ENCODE peak calls at places on chromosome 18, in ten cellular contexts. One of them, this sample, is unnamed.

GRCh38 chr18:76936877-76937276 is 114.5 kb downstream of the ZNF236 start:
- DNase-seq in activated naive CD8-positive, alpha-beta T cell treated with anti-CD3 and anti-CD28 coated beads for 36 hours: no peak
- DNase-seq in stomach: no peak
- DNase-seq in PC-3: no peak
- DNase-seq in activated T-helper 9 cell treated with anti-CD3 and anti-CD28 coated beads, Interleukin-2, amount 50 U/mL, for 16 hours: no peak
- DNase-seq in HS-5: no peak
- DNase-seq in effector memory CD8-positive, alpha-beta T cell: no peak
- DNase-seq in NCI-H748 treated with DMSO at 0.1 percent for 48 hours: no peak
- DNase-seq in AG10803: no peak
- DNase-seq in endothelial cell: no peak
- DNase-seq in this sample: no peak

GRCh38 chr18:62781893-62782292 is 66.6 kb downstream of the PHLPP1 start:
- DNase-seq in NCI-H748 treated with DMSO at 0.1 percent for 48 hours: no peak
- DNase-seq in stomach: no peak
- DNase-seq in PC-3: peak; percentile 85
- DNase-seq in activated naive CD8-positive, alpha-beta T cell treated with anti-CD3 and anti-CD28 coated beads for 36 hours: no peak
- DNase-seq in effector memory CD8-positive, alpha-beta T cell: no peak
- DNase-seq in AG10803: peak; percentile 98
- DNase-seq in activated T-helper 9 cell treated with anti-CD3 and anti-CD28 coated beads, Interleukin-2, amount 50 U/mL, for 16 hours: no peak
- DNase-seq in HS-5: peak; percentile 92
- DNase-seq in endothelial cell: no peak
- DNase-seq in this sample: no peak

GRCh38 chr18:48778344-48779011 is 172.3 kb downstream of the SMAD7 start:
- DNase-seq in activated T-helper 9 cell treated with anti-CD3 and anti-CD28 coated beads, Interleukin-2, amount 50 U/mL, for 16 hours: no peak
- DNase-seq in stomach: no peak
- DNase-seq in endothelial cell: no peak
- DNase-seq in effector memory CD8-positive, alpha-beta T cell: no peak
- DNase-seq in PC-3: no peak
- DNase-seq in activated naive CD8-positive, alpha-beta T cell treated with anti-CD3 and anti-CD28 coated beads for 36 hours: no peak
- DNase-seq in HS-5: no peak
- DNase-seq in AG10803: no peak
- DNase-seq in NCI-H748 treated with DMSO at 0.1 percent for 48 hours: no peak
- DNase-seq in this sample: no peak

GRCh38 chr18:36829362-36830140 is 624 bp downstream of the KIAA1328 start:
- DNase-seq in stomach: no peak
- DNase-seq in endothelial cell: no peak
- DNase-seq in activated T-helper 9 cell treated with anti-CD3 and anti-CD28 coated beads, Interleukin-2, amount 50 U/mL, for 16 hours: no peak
- DNase-seq in activated naive CD8-positive, alpha-beta T cell treated with anti-CD3 and anti-CD28 coated beads for 36 hours: no peak
- DNase-seq in PC-3: peak; percentile 11
- DNase-seq in AG10803: peak; percentile 25
- DNase-seq in NCI-H748 treated with DMSO at 0.1 percent for 48 hours: peak; percentile 29
- DNase-seq in effector memory CD8-positive, alpha-beta T cell: no peak
- DNase-seq in HS-5: no peak
- DNase-seq in this sample: no peak

GRCh38 chr18:13245481-13246000 is 27.0 kb downstream of the LDLRAD4 start:
- DNase-seq in NCI-H748 treated with DMSO at 0.1 percent for 48 hours: no peak
- DNase-seq in AG10803: no peak
- DNase-seq in endothelial cell: no peak
- DNase-seq in activated naive CD8-positive, alpha-beta T cell treated with anti-CD3 and anti-CD28 coated beads for 36 hours: no peak
- DNase-seq in HS-5: no peak
- DNase-seq in effector memory CD8-positive, alpha-beta T cell: no peak
- DNase-seq in activated T-helper 9 cell treated with anti-CD3 and anti-CD28 coated beads, Interleukin-2, amount 50 U/mL, for 16 hours: no peak
- DNase-seq in PC-3: no peak
- DNase-seq in stomach: no peak
- DNase-seq in this sample: no peak

GRCh38 chr18:8081872-8082553 is 514.9 kb downstream of the PTPRM start:
- DNase-seq in AG10803: no peak
- DNase-seq in NCI-H748 treated with DMSO at 0.1 percent for 48 hours: peak; percentile 92
- DNase-seq in PC-3: no peak
- DNase-seq in activated T-helper 9 cell treated with anti-CD3 and anti-CD28 coated beads, Interleukin-2, amount 50 U/mL, for 16 hours: no peak
- DNase-seq in effector memory CD8-positive, alpha-beta T cell: no peak
- DNase-seq in endothelial cell: no peak
- DNase-seq in activated naive CD8-positive, alpha-beta T cell treated with anti-CD3 and anti-CD28 coated beads for 36 hours: no peak
- DNase-seq in HS-5: no peak
- DNase-seq in stomach: no peak
- DNase-seq in this sample: no peak

GRCh38 chr18:48605408-48605845 is 66.6 kb downstream of the CTIF start:
- DNase-seq in effector memory CD8-positive, alpha-beta T cell: no peak
- DNase-seq in AG10803: no peak
- DNase-seq in NCI-H748 treated with DMSO at 0.1 percent for 48 hours: no peak
- DNase-seq in activated naive CD8-positive, alpha-beta T cell treated with anti-CD3 and anti-CD28 coated beads for 36 hours: no peak
- DNase-seq in PC-3: peak; percentile 5
- DNase-seq in endothelial cell: peak; percentile 62
- DNase-seq in activated T-helper 9 cell treated with anti-CD3 and anti-CD28 coated beads, Interleukin-2, amount 50 U/mL, for 16 hours: no peak
- DNase-seq in stomach: no peak
- DNase-seq in HS-5: no peak
- DNase-seq in this sample: no peak

GRCh38 chr18:36358141-36358540 is 60.6 kb downstream of the FHOD3 start:
- DNase-seq in NCI-H748 treated with DMSO at 0.1 percent for 48 hours: no peak
- DNase-seq in PC-3: no peak
- DNase-seq in effector memory CD8-positive, alpha-beta T cell: no peak
- DNase-seq in AG10803: no peak
- DNase-seq in activated naive CD8-positive, alpha-beta T cell treated with anti-CD3 and anti-CD28 coated beads for 36 hours: no peak
- DNase-seq in activated T-helper 9 cell treated with anti-CD3 and anti-CD28 coated beads, Interleukin-2, amount 50 U/mL, for 16 hours: no peak
- DNase-seq in HS-5: no peak
- DNase-seq in endothelial cell: no peak
- DNase-seq in stomach: no peak
- DNase-seq in this sample: no peak

GRCh38 chr18:67354692-67355091 is 161.8 kb downstream of the DSEL start:
- DNase-seq in endothelial cell: no peak
- DNase-seq in activated T-helper 9 cell treated with anti-CD3 and anti-CD28 coated beads, Interleukin-2, amount 50 U/mL, for 16 hours: no peak
- DNase-seq in PC-3: no peak
- DNase-seq in effector memory CD8-positive, alpha-beta T cell: no peak
- DNase-seq in NCI-H748 treated with DMSO at 0.1 percent for 48 hours: no peak
- DNase-seq in stomach: no peak
- DNase-seq in HS-5: no peak
- DNase-seq in activated naive CD8-positive, alpha-beta T cell treated with anti-CD3 and anti-CD28 coated beads for 36 hours: no peak
- DNase-seq in AG10803: no peak
- DNase-seq in this sample: no peak

GRCh38 chr18:48385595-48385994 is 23.6 kb downstream of the ZBTB7C start:
- DNase-seq in stomach: no peak
- DNase-seq in AG10803: no peak
- DNase-seq in PC-3: no peak
- DNase-seq in effector memory CD8-positive, alpha-beta T cell: no peak
- DNase-seq in endothelial cell: no peak
- DNase-seq in activated T-helper 9 cell treated with anti-CD3 and anti-CD28 coated beads, Interleukin-2, amount 50 U/mL, for 16 hours: no peak
- DNase-seq in HS-5: no peak
- DNase-seq in NCI-H748 treated with DMSO at 0.1 percent for 48 hours: no peak
- DNase-seq in activated naive CD8-positive, alpha-beta T cell treated with anti-CD3 and anti-CD28 coated beads for 36 hours: no peak
- DNase-seq in this sample: no peak

GRCh38 chr18:74918276-74918675 is 290.7 kb downstream of the PTGR3 start:
- DNase-seq in activated T-helper 9 cell treated with anti-CD3 and anti-CD28 coated beads, Interleukin-2, amount 50 U/mL, for 16 hours: no peak
- DNase-seq in NCI-H748 treated with DMSO at 0.1 percent for 48 hours: no peak
- DNase-seq in AG10803: no peak
- DNase-seq in endothelial cell: no peak
- DNase-seq in effector memory CD8-positive, alpha-beta T cell: no peak
- DNase-seq in HS-5: no peak
- DNase-seq in stomach: no peak
- DNase-seq in PC-3: peak; percentile 60
- DNase-seq in activated naive CD8-positive, alpha-beta T cell treated with anti-CD3 and anti-CD28 coated beads for 36 hours: no peak
- DNase-seq in this sample: no peak

GRCh38 chr18:3117493-3118192 is 102.1 kb downstream of the MYOM1 start:
- DNase-seq in activated naive CD8-positive, alpha-beta T cell treated with anti-CD3 and anti-CD28 coated beads for 36 hours: no peak
- DNase-seq in effector memory CD8-positive, alpha-beta T cell: no peak
- DNase-seq in HS-5: no peak
- DNase-seq in endothelial cell: no peak
- DNase-seq in NCI-H748 treated with DMSO at 0.1 percent for 48 hours: no peak
- DNase-seq in AG10803: peak; percentile 6
- DNase-seq in PC-3: peak; percentile 93
- DNase-seq in activated T-helper 9 cell treated with anti-CD3 and anti-CD28 coated beads, Interleukin-2, amount 50 U/mL, for 16 hours: no peak
- DNase-seq in stomach: no peak
- DNase-seq in this sample: no peak

This sample was measured in mucosa of gallbladder.